ENCODE peak calls at places on chromosomes 3 and 15, in nine cellular contexts. S, J, D, M, U, K, P, G and Q are unnamed samples.
A peak's percentile ranks its signal among the peaks of the same experiment; 100 is the strongest.

GRCh38 chr15:78937132-78937739 is 7.6 kb downstream of the CTSH start:
- DNase-seq in S (no peak), J (no peak), D (peak; percentile 74), M (peak; percentile 61), U (no peak), K (no peak), P (no peak), G (no peak), Q (no peak)

GRCh38 chr3:37250435-37250834 is 76.1 kb upstream of the LRRFIP2 start:
- DNase-seq in S (no peak), J (no peak), D (no peak), M (no peak), U (no peak), K (no peak), P (no peak), G (no peak), Q (no peak)

GRCh38 chr3:183188895-183189462 is 26.4 kb upstream of the LAMP3 start:
- DNase-seq in S (no peak), J (no peak), D (peak; percentile 50), M (peak; percentile 56), U (peak; percentile 78), K (no peak), P (no peak), G (peak; percentile 45), Q (no peak)

GRCh38 chr3:58858126-58858525 is 191.6 kb upstream of the FAM3D start:
- DNase-seq in S (no peak), J (no peak), D (no peak), M (no peak), U (no peak), K (no peak), P (no peak), G (no peak), Q (no peak)

GRCh38 chr15:56736308-56736707 is 3.0 kb upstream of the ZNF280D start:
- DNase-seq in S (no peak), J (no peak), D (no peak), M (no peak), U (no peak), K (peak; percentile 72), P (no peak), G (no peak), Q (no peak)

GRCh38 chr3:157669403-157669802 is 166.2 kb upstream of the VEPH1 start:
- DNase-seq in S (no peak), J (no peak), D (no peak), M (no peak), U (no peak), K (peak; percentile 26), P (no peak), G (no peak), Q (no peak)

GRCh38 chr3:11567516-11568467 is 75.9 kb downstream of the VGLL4 start:
- DNase-seq in S (no peak), J (no peak), D (no peak), M (peak; percentile 93), U (no peak), K (no peak), P (no peak), G (no peak), Q (no peak)

GRCh38 chr3:156781310-156782230 is 44.6 kb upstream of the LEKR1 start:
- DNase-seq in S (no peak), J (no peak), D (no peak), M (no peak), U (no peak), K (no peak), P (peak; percentile 67), G (no peak), Q (no peak)

GRCh38 chr3:59480486-59480995 is 430.7 kb upstream of the CFAP20DC start:
- DNase-seq in S (no peak), J (no peak), D (no peak), M (no peak), U (no peak), K (peak; percentile 37), P (peak; percentile 53), G (no peak), Q (no peak)

GRCh38 chr15:52252781-52253180 is 42.8 kb downstream of the MYO5C start:
- DNase-seq in S (no peak), J (no peak), D (no peak), M (no peak), U (no peak), K (peak; percentile 89), P (peak; percentile 84), G (no peak), Q (no peak)

GRCh38 chr15:44207643-44208042 is 12.6 kb upstream of the FRMD5 start:
- DNase-seq in S (no peak), J (no peak), D (no peak), M (no peak), U (no peak), K (peak; percentile 58), P (no peak), G (no peak), Q (no peak)

GRCh38 chr15:75811616-75812015 is 31.6 kb upstream of the UBE2Q2 start:
- DNase-seq in S (no peak), J (no peak), D (no peak), M (no peak), U (no peak), K (peak; percentile 25), P (no peak), G (no peak), Q (no peak)

GRCh38 chr3:61250784-61251173 is 473 bp downstream of the FHIT start:
- DNase-seq in S (no peak), J (no peak), D (peak; percentile 45), M (no peak), U (peak; percentile 40), K (no peak), P (no peak), G (no peak), Q (peak; percentile 29)

GRCh38 chr3:27880969-27881892 is 159.1 kb upstream of the EOMES start:
- DNase-seq in S (no peak), J (no peak), D (no peak), M (no peak), U (no peak), K (no peak), P (no peak), G (no peak), Q (no peak)

GRCh38 chr3:135908225-135908624 is 57.3 kb upstream of the PPP2R3A start:
- DNase-seq in S (no peak), J (no peak), D (no peak), M (no peak), U (peak; percentile 4), K (no peak), P (peak; percentile 87), G (no peak), Q (peak; percentile 27)

GRCh38 chr15:79994651-79995050 is 23.7 kb upstream of the BCL2A1 start:
- DNase-seq in S (no peak), J (no peak), D (no peak), M (no peak), U (no peak), K (no peak), P (peak; percentile 65), G (no peak), Q (no peak)

GRCh38 chr3:54313418-54313817 is 191.1 kb downstream of the CACNA2D3 start:
- DNase-seq in S (no peak), J (no peak), D (no peak), M (no peak), U (no peak), K (no peak), P (no peak), G (no peak), Q (no peak)

GRCh38 chr3:13598926-13599886 is 50.3 kb downstream of the FBLN2 start:
- DNase-seq in S (no peak), J (no peak), D (no peak), M (no peak), U (peak; percentile 44), K (no peak), P (no peak), G (no peak), Q (no peak)

GRCh38 chr3:149702691-149703426 is 45.0 kb upstream of the WWTR1 start:
- DNase-seq in S (no peak), J (no peak), D (no peak), M (no peak), U (no peak), K (peak; percentile 91), P (no peak), G (no peak), Q (no peak)

GRCh38 chr3:13927295-13927694 is 47.4 kb upstream of the WNT7A start:
- DNase-seq in S (no peak), J (no peak), D (no peak), M (no peak), U (peak; percentile 8), K (no peak), P (no peak), G (no peak), Q (no peak)

GRCh38 chr3:9883676-9884554 is 3.9 kb upstream of the CIDEC start:
- DNase-seq in S (no peak), J (no peak), D (no peak), M (no peak), U (no peak), K (no peak), P (no peak), G (no peak), Q (no peak)

GRCh38 chr15:77025941-77026411 is 31.1 kb downstream of the PSTPIP1 start:
- DNase-seq in S (no peak), J (no peak), D (peak; percentile 12), M (peak; percentile 46), U (no peak), K (no peak), P (no peak), G (no peak), Q (no peak)